ENCODE peak calls at places on chromosomes 3 and 15, in nine cellular contexts. T is AG09319; B is Calu3; N is caudate nucleus; M is T-helper 17 cell; E is NCI-H187; V is NCI-H2029 treated with DMSO at 0.1 percent for 48 hours; D is Panc1; X is CD8-positive, alpha-beta T cell. O is an unnamed sample.

GRCh38 chr3:101010316-101010715 is 17.1 kb upstream of the ABI3BP start:
- DNase-seq in E (no peak), M (no peak), V (no peak), T (peak; percentile 47), N (no peak), B (no peak), D (no peak), X (no peak), O (no peak)

GRCh38 chr3:158642474-158643210 is 1.7 kb upstream of the GFM1 start:
- DNase-seq in N (no peak), E (no peak), M (no peak), V (no peak), T (no peak), X (no peak), D (no peak), B (no peak), O (no peak)

GRCh38 chr15:98363955-98364354 is 284.4 kb upstream of the IGF1R start:
- DNase-seq in X (no peak), B (no peak), T (no peak), E (no peak), D (no peak), V (no peak), N (no peak), M (no peak), O (no peak)

GRCh38 chr3:59998040-59998439 is 948.2 kb upstream of the CFAP20DC start:
- DNase-seq in V (no peak), N (no peak), X (no peak), T (no peak), M (no peak), D (no peak), B (no peak), E (no peak), O (no peak)

GRCh38 chr3:16429086-16429485 is 84.4 kb downstream of the RFTN1 start:
- DNase-seq in D (no peak), M (no peak), X (no peak), B (no peak), E (no peak), T (no peak), V (no peak), N (no peak), O (no peak)

GRCh38 chr3:63798873-63799272 is 20.2 kb upstream of the C3orf49 start:
- DNase-seq in D (no peak), V (no peak), E (no peak), B (no peak), T (no peak), M (no peak), N (no peak), X (no peak), O (no peak)

GRCh38 chr15:75725719-75726607 is 13.3 kb upstream of the CSPG4 start:
- DNase-seq in D (no peak), T (no peak), X (no peak), E (no peak), V (no peak), N (no peak), M (no peak), B (no peak), O (no peak)

GRCh38 chr3:81502251-81502650 is 259.2 kb downstream of the GBE1 start:
- DNase-seq in N (no peak), V (no peak), M (no peak), T (no peak), E (no peak), D (no peak), B (no peak), X (no peak), O (no peak)

GRCh38 chr3:135314227-135314626 is 519.2 kb downstream of the EPHB1 start:
- DNase-seq in N (no peak), V (no peak), X (no peak), M (no peak), E (no peak), B (no peak), T (no peak), D (no peak), O (no peak)

O was measured in activated CD8-positive, alpha-beta memory T cell treated with anti-CD3 and anti-CD28 coated beads, Interleukin-2, amount 50 U/mL, for 48 hours.